ENCODE peak calls at places on chromosomes 6 and 20, in nine cellular contexts. X is CD4-positive, CD25-positive, alpha-beta regulatory T cell; L is CD8-positive, alpha-beta T cell; Z is uterus; I is adrenal gland; B is psoas muscle; R is mammary epithelial cell; M is suprapubic skin; E is Caco-2. T is an unnamed sample. For H3K4me1 and H3K36me3, the result is how much of the 10 kb centered on the place peaks cover.

GRCh38 chr6:82245376-82245775 is 2.2 kb downstream of the IBTK start:
- DNase-seq in X (no peak), L (no peak), Z (no peak), I (no peak), B (no peak), R (no peak), M (no peak), E (no peak), T (no peak)

GRCh38 chr6:17705778-17706579 is 746 bp downstream of the NUP153 start:
- DNase-seq in X (peak), L (peak), Z (peak), I (peak), B (peak), R (peak), M (peak), E (peak), T (peak)

GRCh38 chr20:45313943-45314342 is 5.8 kb upstream of the MATN4 start:
- DNase-seq in X (no peak), L (no peak), Z (no peak), I (no peak), B (peak), R (no peak), M (no peak), E (no peak), T (no peak)

GRCh38 chr6:126063512-126064146 is 77.3 kb downstream of the TRMT11 start:
- DNase-seq in X (no peak), L (no peak), Z (no peak), I (no peak), B (no peak), R (no peak), M (no peak), E (no peak), T (no peak)

GRCh38 chr6:136334853-136335252 is 45.2 kb upstream of the BCLAF1 start:
- DNase-seq in X (no peak), L (no peak), Z (no peak), I (no peak), B (no peak), R (no peak), M (no peak), E (no peak), T (no peak)

GRCh38 chr6:170439366-170440351 is 113.4 kb downstream of the PSMB1 start:
- DNase-seq in X (no peak), L (no peak), Z (no peak), I (no peak), B (peak), R (no peak), M (peak), E (no peak), T (no peak)

GRCh38 chr6:37783831-37784584 is 35.5 kb upstream of the ZFAND3 start:
- DNase-seq in X (no peak), L (no peak), Z (peak), I (no peak), B (peak), R (no peak), M (no peak), E (no peak), T (peak)

GRCh38 chr20:12570371-12570770 is 438.4 kb upstream of the SPTLC3 start:
- DNase-seq in X (no peak), L (no peak), Z (no peak), I (no peak), B (no peak), R (peak), M (no peak), E (peak), T (peak)

GRCh38 chr6:68891419-68891818 is 256.3 kb downstream of the ADGRB3 start:
- DNase-seq in X (no peak), L (no peak), Z (no peak), I (no peak), B (no peak), R (no peak), M (no peak), E (no peak), T (no peak)

GRCh38 chr20:18056174-18057105 is 1.3 kb downstream of the OVOL2 start:
- DNase-seq in X (no peak), L (no peak), Z (no peak), I (no peak), B (no peak), R (peak), M (no peak), E (peak), T (peak)

DNA sequence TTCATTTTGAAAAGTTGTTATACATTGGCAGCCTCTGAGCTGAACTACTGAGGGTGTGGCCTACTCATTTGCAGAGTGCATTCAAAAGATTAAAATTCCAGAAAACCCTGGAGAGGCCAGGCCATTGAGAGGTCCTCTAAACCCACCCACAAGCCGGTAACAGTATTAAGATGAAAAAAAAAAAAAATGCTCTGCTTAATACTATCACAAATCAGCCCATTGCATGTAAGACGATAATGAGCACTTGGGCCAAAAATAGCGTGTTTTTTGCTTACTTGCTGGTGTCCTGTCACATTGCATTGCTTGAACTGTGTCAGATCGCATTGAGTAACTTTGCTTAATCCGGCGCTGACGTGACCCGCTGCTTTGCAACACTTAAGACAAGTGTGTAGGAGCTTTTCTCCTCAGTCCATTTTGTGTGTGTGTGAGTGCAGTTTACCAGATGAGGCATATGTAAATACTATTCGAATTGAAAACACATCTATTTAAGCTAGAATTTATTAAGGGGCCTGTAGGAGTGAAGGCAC is 170.6 kb downstream of the TSHZ2 start:
- DNase-seq in X (no peak), L (no peak), Z (no peak), I (no peak), B (no peak), R (no peak), M (no peak), E (no peak), T (peak)
- H3K4me1 ChIP-seq in X (under half), L (under half), Z (under half), I (under half), B (under half), R (under half), M (under half), E (under half), T (under half)

DNA sequence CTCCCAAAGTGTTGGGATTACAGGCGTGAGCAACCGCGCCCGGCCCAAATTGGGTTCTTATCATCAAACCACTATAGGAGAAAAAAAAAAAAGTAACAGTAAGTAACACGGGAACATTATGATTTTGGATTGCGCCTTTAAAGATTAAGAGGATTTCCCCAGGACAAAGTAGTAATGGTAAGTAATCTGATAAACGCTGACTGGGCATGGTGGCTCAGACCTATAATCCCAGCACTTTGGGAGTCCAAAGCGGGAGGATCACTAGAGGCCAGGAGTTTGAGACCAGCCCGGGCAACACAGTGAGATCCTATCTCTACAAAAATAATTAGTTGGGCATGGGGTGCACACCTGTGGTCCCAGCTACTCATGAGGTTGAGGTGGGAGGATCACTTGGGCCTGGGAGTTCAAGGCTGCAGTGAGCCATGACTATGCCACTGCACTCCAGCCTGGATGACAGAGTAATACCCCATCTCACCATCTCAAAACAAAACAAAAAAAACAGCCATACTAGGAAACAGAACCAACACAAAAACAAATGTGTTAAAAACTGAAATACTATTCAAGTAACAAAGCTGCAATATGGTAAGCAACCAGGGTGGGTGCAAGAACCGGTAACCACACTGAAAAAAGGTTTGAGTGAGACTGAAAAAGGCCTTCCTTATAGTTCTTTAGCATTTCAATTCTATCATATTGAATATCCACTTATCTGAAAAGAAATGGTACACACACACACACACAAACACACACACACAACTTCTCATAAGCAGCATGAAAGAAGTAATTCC is 8.2 kb downstream of the C6orf62 start:
- DNase-seq in X (no peak), L (no peak), Z (no peak), I (no peak), B (no peak), R (no peak), M (no peak), E (no peak), T (no peak)
- H3K36me3 ChIP-seq in X (half or more), L (half or more), Z (under half), I (under half), B (under half), R (half or more), M (half or more), E (under half), T (half or more)

GRCh38 chr6:128474933-128475332 is 45.5 kb downstream of the PTPRK start:
- DNase-seq in X (no peak), L (no peak), Z (no peak), I (no peak), B (no peak), R (no peak), M (no peak), E (no peak), T (no peak)
- H3K4me1 ChIP-seq in X (under half), L (under half), Z (under half), I (under half), B (under half), R (under half), M (under half), E (under half), T (under half)

GRCh38 chr6:106637718-106638341 is 8.5 kb downstream of the QRSL1 start:
- DNase-seq in X (peak), L (no peak), Z (no peak), I (no peak), B (no peak), R (no peak), M (no peak), E (no peak), T (no peak)
- H3K36me3 ChIP-seq in X (under half), L (under half), Z (under half), I (under half), B (under half), R (under half), M (under half), E (under half), T (under half)

GRCh38 chr20:61119263-61119662 is 132.8 kb upstream of the CDH4 start:
- DNase-seq in X (no peak), L (no peak), Z (no peak), I (no peak), B (no peak), R (no peak), M (no peak), E (no peak), T (no peak)
- H3K4me1 ChIP-seq in X (under half), L (under half), Z (under half), I (under half), B (under half), R (under half), M (under half), E (under half), T (under half)

DNA sequence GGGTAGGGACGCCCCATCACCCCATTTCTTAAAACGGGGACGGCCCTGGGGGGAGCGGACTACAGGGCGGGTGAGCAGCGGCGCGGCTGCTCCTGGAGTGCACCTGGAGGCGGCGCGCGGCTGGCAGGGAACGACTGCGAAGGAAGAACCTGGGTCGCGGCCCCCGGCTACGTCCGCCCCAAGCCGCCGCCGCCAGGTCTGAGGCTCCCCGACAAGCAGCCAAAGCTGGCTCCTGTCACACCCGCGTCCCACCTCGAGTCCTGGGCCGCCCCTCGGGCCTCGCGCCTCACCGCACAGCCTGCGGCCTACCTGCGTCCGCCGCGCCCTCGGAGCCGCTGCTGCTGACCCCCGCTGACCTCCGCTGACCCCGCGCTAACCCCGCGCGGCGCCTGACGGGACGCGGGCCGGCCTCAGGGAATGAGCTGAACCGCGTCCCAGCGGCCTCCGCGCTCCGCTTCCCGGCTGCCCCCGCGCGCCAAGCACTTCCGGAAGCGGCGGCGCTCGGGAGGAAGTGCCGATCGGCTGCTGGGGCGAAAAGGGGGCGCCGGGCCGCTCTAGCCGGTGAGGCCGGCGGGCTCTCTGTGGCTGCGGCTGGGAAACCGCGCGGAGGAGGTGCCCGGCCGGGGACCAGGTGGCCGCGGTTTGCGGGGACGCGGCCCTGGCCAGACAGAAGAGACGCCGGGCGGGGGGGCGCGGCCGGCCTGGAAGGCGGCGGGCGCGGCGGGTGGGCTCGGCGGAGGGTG is at the start of the genes ARFRP1 and ZGPAT:
- DNase-seq in X (peak), L (peak), Z (peak), I (peak), B (peak), R (peak), M (peak), E (peak), T (peak)
- H3K36me3 ChIP-seq in X (half or more), L (under half), Z (under half), I (under half), B (under half), R (under half), M (half or more), E (under half), T (under half)

GRCh38 chr6:39654121-39654520 is 71.1 kb downstream of the KIF6 start:
- DNase-seq in X (no peak), L (no peak), Z (no peak), I (no peak), B (no peak), R (no peak), M (no peak), E (no peak), T (no peak)

GRCh38 chr6:39653631-39654030 is 71.6 kb downstream of the KIF6 start:
- DNase-seq in X (no peak), L (no peak), Z (no peak), I (no peak), B (no peak), R (no peak), M (no peak), E (no peak), T (no peak)

DNA sequence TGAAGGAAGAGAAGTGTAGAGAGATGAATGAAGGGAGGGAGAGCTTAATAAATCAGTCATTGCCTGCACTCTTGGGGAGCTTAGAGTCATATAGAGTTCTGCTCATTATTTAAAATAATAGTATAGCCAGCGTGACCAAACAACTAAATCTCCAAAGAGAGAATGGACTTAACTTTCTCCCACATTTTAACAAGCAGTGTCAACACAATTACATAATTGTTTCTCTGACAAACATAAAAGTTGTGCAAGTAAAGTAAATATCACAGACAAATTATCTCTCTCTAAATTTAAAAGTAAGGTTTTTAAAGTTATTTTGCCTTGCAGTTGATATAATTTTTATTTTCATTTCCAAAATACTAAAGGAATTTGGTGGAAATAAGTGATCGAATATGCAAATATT is 67.9 kb downstream of the KIF6 start:
- DNase-seq in X (no peak), L (no peak), Z (no peak), I (no peak), B (no peak), R (no peak), M (no peak), E (no peak), T (no peak)
- H3K4me1 ChIP-seq in X (under half), L (under half), Z (under half), I (under half), B (under half), R (under half), M (under half), E (under half), T (under half)

GRCh38 chr20:39019805-39020325 is 57.7 kb downstream of the DHX35 start:
- DNase-seq in X (peak), L (no peak), Z (no peak), I (no peak), B (no peak), R (peak), M (no peak), E (no peak), T (peak)
- H3K36me3 ChIP-seq in X (half or more), L (under half), Z (under half), I (under half), B (under half), R (under half), M (half or more), E (under half), T (under half)